ENCODE peak calls at places on chromosomes 16 and 17, in six cellular contexts. One of them, this sample, is unnamed.

GRCh38 chr16:2715519-2715918 is 4.5 kb downstream of the PRSS27 start:
- DNase-seq in GM12878: no peak
- DNase-seq in GM23338: peak
- DNase-seq in WTC11: peak
- DNase-seq in H1: peak
- DNase-seq in HepG2: no peak
- DNase-seq in this sample: peak

GRCh38 chr17:21362331-21362931 is 13.7 kb upstream of the KCNJ12 start:
- DNase-seq in GM12878: no peak
- DNase-seq in GM23338: no peak
- DNase-seq in WTC11: no peak
- DNase-seq in H1: no peak
- DNase-seq in HepG2: no peak
- DNase-seq in this sample: no peak

GRCh38 chr17:29590979-29591736 is 1.7 kb upstream of the GIT1 start:
- DNase-seq in GM12878: no peak
- DNase-seq in GM23338: peak
- DNase-seq in WTC11: peak
- DNase-seq in H1: no peak
- DNase-seq in HepG2: peak
- DNase-seq in this sample: peak

GRCh38 chr16:4347765-4348509 is 3.2 kb downstream of the PAM16 start:
- DNase-seq in GM12878: no peak
- DNase-seq in GM23338: no peak
- DNase-seq in WTC11: no peak
- DNase-seq in H1: no peak
- DNase-seq in HepG2: no peak
- DNase-seq in this sample: peak

GRCh38 chr17:80804466-80804865 is 187.2 kb upstream of the CHMP6 start:
- DNase-seq in GM12878: no peak
- DNase-seq in GM23338: no peak
- DNase-seq in WTC11: no peak
- DNase-seq in H1: no peak
- DNase-seq in HepG2: no peak
- DNase-seq in this sample: no peak

GRCh38 chr17:77428901-77429734 is 288.3 kb downstream of the SEC14L1 start:
- DNase-seq in GM12878: no peak
- DNase-seq in GM23338: no peak
- DNase-seq in WTC11: no peak
- DNase-seq in H1: no peak
- DNase-seq in HepG2: no peak
- DNase-seq in this sample: no peak

GRCh38 chr16:20862162-20862960 is 37.8 kb downstream of the DCUN1D3 start:
- DNase-seq in GM12878: no peak
- DNase-seq in GM23338: no peak
- DNase-seq in WTC11: no peak
- DNase-seq in H1: no peak
- DNase-seq in HepG2: no peak
- DNase-seq in this sample: no peak

GRCh38 chr17:61159415-61159814 is 240.2 kb upstream of the TBX2 start:
- DNase-seq in GM12878: no peak
- DNase-seq in GM23338: peak
- DNase-seq in WTC11: no peak
- DNase-seq in H1: no peak
- DNase-seq in HepG2: no peak
- DNase-seq in this sample: no peak

GRCh38 chr16:8718753-8719386 is 44.5 kb downstream of the ABAT start:
- DNase-seq in GM12878: no peak
- DNase-seq in GM23338: no peak
- DNase-seq in WTC11: no peak
- DNase-seq in H1: no peak
- DNase-seq in HepG2: no peak
- DNase-seq in this sample: no peak

GRCh38 chr17:46013502-46014165 is 14.6 kb downstream of the STH start:
- DNase-seq in GM12878: no peak
- DNase-seq in GM23338: no peak
- DNase-seq in WTC11: no peak
- DNase-seq in H1: no peak
- DNase-seq in HepG2: peak
- DNase-seq in this sample: no peak

GRCh38 chr16:48497129-48497528 is 111.9 kb upstream of the SIAH1 start:
- DNase-seq in GM12878: no peak
- DNase-seq in GM23338: no peak
- DNase-seq in WTC11: no peak
- DNase-seq in H1: no peak
- DNase-seq in HepG2: no peak
- DNase-seq in this sample: no peak
- TF ChIP-seq CREB1 in GM12878: no peak
- TF ChIP-seq CREB1 in GM23338: no peak
- TF ChIP-seq CREB1 in WTC11: no peak
- TF ChIP-seq CREB1 in H1: no peak
- TF ChIP-seq CREB1 in HepG2: no peak
- TF ChIP-seq CREB1 in this sample: no peak

DNA sequence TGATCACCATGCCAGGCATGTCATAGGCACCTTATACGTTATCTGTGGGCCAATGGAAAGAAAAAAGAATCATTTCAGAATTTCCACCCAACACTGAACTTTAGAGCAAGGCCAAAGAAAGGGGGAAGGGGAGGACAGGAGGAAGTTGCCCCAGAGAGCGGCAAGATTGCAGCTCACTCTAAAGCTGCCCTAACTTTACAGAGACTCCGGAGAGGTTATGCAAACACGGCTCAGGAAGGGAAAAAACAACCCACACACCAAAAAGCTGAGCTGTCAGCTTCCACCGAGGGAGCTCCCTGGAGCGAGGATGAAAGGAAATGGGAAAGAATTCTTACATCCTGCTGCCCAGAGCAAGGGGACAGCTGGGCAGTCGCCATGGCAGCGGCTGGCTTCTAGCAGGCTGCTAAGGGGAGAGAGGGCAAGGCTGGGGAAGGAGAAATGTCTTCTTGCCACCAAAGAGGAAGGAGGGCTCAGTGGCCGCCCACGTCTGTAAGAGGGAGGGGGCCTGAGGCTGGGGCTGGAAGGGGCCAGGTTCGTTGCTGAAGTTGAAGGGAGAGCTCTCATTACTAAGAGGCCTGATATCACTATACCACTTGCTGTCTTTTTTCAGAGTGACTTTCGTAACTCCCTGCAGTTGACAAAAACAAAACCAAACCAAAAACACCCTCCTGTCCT is 18.2 kb downstream of the COTL1 start:
- DNase-seq in GM12878: no peak
- DNase-seq in GM23338: peak
- DNase-seq in WTC11: peak
- DNase-seq in H1: peak
- DNase-seq in HepG2: peak
- DNase-seq in this sample: no peak
- TF ChIP-seq CREB1 in GM12878: no peak
- TF ChIP-seq CREB1 in GM23338: no peak
- TF ChIP-seq CREB1 in WTC11: no peak
- TF ChIP-seq CREB1 in H1: no peak
- TF ChIP-seq CREB1 in HepG2: no peak
- TF ChIP-seq CREB1 in this sample: no peak

DNA sequence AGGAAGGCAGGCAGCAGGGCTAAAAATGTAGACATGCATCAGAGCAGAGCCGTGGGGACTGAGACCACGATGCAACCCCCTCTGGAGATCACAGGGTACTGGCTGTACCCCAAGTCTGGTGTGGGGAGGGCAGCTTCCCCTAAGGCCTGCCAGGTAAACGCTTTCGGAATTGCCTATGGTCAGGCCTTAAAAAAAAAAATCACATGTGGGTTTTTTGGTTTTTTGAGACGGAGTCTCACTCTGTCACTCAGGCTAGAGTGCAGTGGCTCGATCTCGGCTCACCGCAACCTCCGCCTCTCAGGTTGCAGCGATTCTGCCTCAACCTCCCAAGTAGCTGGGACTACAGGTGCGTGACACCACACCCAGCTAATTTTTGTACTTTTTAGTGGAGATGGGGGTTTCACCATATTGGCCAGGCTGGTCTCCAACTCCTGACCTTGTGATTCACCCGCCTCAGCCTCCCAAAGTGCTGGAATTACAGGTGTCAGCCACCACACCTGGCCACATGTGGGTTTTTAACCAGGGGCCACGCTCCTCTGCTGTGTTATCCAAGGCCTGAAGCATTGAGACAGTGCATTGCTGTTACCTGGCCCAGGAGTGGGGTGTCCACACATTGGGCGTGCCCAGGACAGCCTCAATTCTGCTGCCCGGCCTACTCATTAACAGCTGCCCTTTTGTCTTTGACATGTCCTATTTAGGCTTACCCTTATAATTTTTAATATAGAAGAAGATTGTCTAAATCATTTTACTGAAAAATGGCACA is 50.4 kb downstream of the LITAF start:
- DNase-seq in GM12878: no peak
- DNase-seq in GM23338: no peak
- DNase-seq in WTC11: no peak
- DNase-seq in H1: no peak
- DNase-seq in HepG2: no peak
- DNase-seq in this sample: no peak
- TF ChIP-seq CREB1 in GM12878: no peak
- TF ChIP-seq CREB1 in GM23338: no peak
- TF ChIP-seq CREB1 in WTC11: no peak
- TF ChIP-seq CREB1 in H1: no peak
- TF ChIP-seq CREB1 in HepG2: no peak
- TF ChIP-seq CREB1 in this sample: no peak

GRCh38 chr16:28096974-28097373 is 33.5 kb upstream of the GSG1L start:
- DNase-seq in GM12878: no peak
- DNase-seq in GM23338: no peak
- DNase-seq in WTC11: peak
- DNase-seq in H1: no peak
- DNase-seq in HepG2: no peak
- DNase-seq in this sample: no peak
- TF ChIP-seq CREB1 in GM12878: no peak
- TF ChIP-seq CREB1 in GM23338: no peak
- TF ChIP-seq CREB1 in WTC11: no peak
- TF ChIP-seq CREB1 in H1: no peak
- TF ChIP-seq CREB1 in HepG2: no peak
- TF ChIP-seq CREB1 in this sample: no peak

DNA sequence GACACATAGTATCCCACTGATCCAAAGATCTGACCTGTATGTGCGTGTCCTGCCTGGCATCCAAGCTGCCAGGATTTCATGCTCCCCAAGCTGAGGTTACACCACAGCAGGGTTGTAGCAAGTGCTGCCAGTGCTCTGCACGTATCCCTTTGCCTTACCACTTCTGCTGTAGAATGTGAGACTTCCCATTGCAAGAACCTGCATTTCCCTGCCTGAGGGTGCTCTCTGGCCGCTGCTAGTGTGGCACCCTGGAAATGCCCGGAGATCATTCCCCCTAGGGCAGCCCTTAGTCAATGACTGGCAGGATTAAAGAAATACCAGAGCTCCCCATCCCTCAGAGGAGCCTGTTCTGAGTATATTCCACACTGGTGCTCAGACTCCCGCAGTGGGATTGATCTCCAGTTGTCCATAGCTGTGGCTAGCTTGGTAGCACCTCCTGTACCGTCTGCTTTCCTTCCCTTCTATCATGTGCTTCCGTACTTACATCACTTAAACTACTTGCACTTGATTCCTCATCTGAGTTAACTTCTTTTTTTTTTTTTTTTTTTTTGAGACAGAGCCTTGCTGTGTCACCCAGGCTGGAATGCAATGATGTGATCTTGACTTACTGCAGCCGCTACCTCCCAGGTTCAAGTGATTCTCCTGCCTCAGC is 70.3 kb upstream of the TANC2 start:
- DNase-seq in GM12878: no peak
- DNase-seq in GM23338: no peak
- DNase-seq in WTC11: no peak
- DNase-seq in H1: no peak
- DNase-seq in HepG2: no peak
- DNase-seq in this sample: no peak
- TF ChIP-seq CREB1 in GM12878: no peak
- TF ChIP-seq CREB1 in GM23338: no peak
- TF ChIP-seq CREB1 in WTC11: no peak
- TF ChIP-seq CREB1 in H1: no peak
- TF ChIP-seq CREB1 in HepG2: no peak
- TF ChIP-seq CREB1 in this sample: no peak

GRCh38 chr16:85936761-85937343 is 37.9 kb downstream of the IRF8 start:
- DNase-seq in GM12878: no peak
- DNase-seq in GM23338: no peak
- DNase-seq in WTC11: no peak
- DNase-seq in H1: no peak
- DNase-seq in HepG2: no peak
- DNase-seq in this sample: no peak
- TF ChIP-seq CREB1 in GM12878: no peak
- TF ChIP-seq CREB1 in GM23338: no peak
- TF ChIP-seq CREB1 in WTC11: no peak
- TF ChIP-seq CREB1 in H1: no peak
- TF ChIP-seq CREB1 in HepG2: no peak
- TF ChIP-seq CREB1 in this sample: no peak

DNA sequence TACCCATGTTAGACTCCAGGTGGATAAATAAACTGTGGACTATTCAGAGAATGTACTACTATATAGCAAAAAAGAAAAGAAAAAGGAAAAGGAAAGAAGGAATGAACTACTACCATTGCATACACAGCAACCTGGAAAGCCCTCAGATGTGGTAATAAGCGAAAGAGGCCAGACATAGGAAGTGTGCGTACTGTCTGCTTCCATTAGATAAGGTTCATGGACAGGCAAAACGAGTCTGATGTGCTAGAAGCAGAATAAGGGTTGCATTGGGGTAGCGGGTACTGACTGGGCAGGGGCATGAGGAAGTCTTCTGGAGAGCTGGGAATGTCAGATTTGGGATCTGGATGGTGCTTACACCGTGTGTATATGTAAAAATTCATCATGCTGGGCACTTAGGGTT is 21.8 kb downstream of the CLEC16A start:
- DNase-seq in GM12878: no peak
- DNase-seq in GM23338: no peak
- DNase-seq in WTC11: no peak
- DNase-seq in H1: no peak
- DNase-seq in HepG2: no peak
- DNase-seq in this sample: no peak
- TF ChIP-seq CREB1 in GM12878: no peak
- TF ChIP-seq CREB1 in GM23338: no peak
- TF ChIP-seq CREB1 in WTC11: no peak
- TF ChIP-seq CREB1 in H1: no peak
- TF ChIP-seq CREB1 in HepG2: no peak
- TF ChIP-seq CREB1 in this sample: no peak

DNA sequence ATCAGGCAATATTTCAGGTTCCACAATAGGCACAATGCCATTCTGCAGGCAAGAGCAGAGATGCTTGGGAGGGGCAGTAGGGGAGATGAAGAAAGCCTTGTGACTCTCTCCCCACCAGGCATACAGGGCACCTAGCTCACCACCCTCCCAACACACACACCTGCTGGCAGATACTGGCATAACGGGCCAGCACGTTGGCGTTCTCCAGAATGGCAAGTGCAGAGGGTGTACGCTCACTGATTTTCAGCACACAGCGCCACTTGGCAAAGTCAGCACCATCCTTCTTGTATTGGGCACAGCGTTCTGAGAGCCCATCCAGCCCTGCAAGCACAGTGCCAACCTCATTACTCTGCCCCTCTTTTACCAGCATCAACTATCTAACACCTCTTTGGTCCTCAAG is 2.2 kb downstream of the ALDOC start:
- DNase-seq in GM12878: no peak
- DNase-seq in GM23338: no peak
- DNase-seq in WTC11: no peak
- DNase-seq in H1: no peak
- DNase-seq in HepG2: no peak
- DNase-seq in this sample: no peak
- TF ChIP-seq CREB1 in GM12878: no peak
- TF ChIP-seq CREB1 in GM23338: no peak
- TF ChIP-seq CREB1 in WTC11: no peak
- TF ChIP-seq CREB1 in H1: no peak
- TF ChIP-seq CREB1 in HepG2: no peak
- TF ChIP-seq CREB1 in this sample: no peak